ENCODE peak calls at places on chromosome 6, in nine cellular contexts. E is activated T-helper 9 cell treated with anti-CD3 and anti-CD28 coated beads, Interleukin-2, amount 50 U/mL, for 16 hours; S is AG09309; Q is endothelial cell; H is lower lobe of right lung; U is SW 1271; D is GM23338; V is ascending aorta; Z is psoas muscle. P is an unnamed sample.
A peak's percentile ranks its signal among the peaks of the same experiment; 100 is the strongest.

GRCh38 chr6:36320475-36320874 is 16.2 kb downstream of the BNIP5 start:
- DNase-seq in Q (no peak), H (no peak), Z (no peak), E (no peak), U (no peak), D (no peak), V (no peak), S (no peak), P (no peak)

GRCh38 chr6:4778086-4778485 is 1.9 kb downstream of the CDYL start:
- DNase-seq in U (no peak), D (no peak), S (no peak), Q (no peak), E (no peak), V (no peak), H (no peak), Z (no peak), P (no peak)

GRCh38 chr6:128632131-128632530 is 111.7 kb upstream of the PTPRK start:
- DNase-seq in U (no peak), V (no peak), Z (no peak), E (no peak), S (no peak), D (no peak), H (no peak), Q (no peak), P (no peak)

GRCh38 chr6:46903175-46903574 is 18.6 kb downstream of the ADGRF5 start:
- DNase-seq in S (no peak), D (peak; percentile 16), V (no peak), H (no peak), E (no peak), U (no peak), Q (no peak), Z (no peak), P (no peak)

GRCh38 chr6:12196326-12196936 is 93.7 kb upstream of the EDN1 start:
- DNase-seq in U (no peak), D (no peak), Z (no peak), V (no peak), Q (no peak), E (no peak), H (no peak), S (no peak), P (no peak)

GRCh38 chr6:9543649-9544048 is 871.2 kb downstream of the TFAP2A start:
- DNase-seq in E (no peak), Q (no peak), D (peak; percentile 23), U (no peak), Z (no peak), S (no peak), H (no peak), V (no peak), P (no peak)

GRCh38 chr6:143247586-143247985 is 186.9 kb downstream of the AIG1 start:
- DNase-seq in Q (no peak), S (no peak), E (no peak), H (no peak), U (no peak), V (no peak), Z (no peak), D (no peak), P (no peak)

GRCh38 chr6:111843347-111844147 is 29.7 kb downstream of the FYN start:
- DNase-seq in D (no peak), S (no peak), E (peak; percentile 38), H (no peak), U (no peak), Q (no peak), V (no peak), Z (no peak), P (no peak)

GRCh38 chr6:108619431-108620197 is 58.9 kb downstream of the FOXO3 start:
- DNase-seq in U (no peak), E (no peak), D (no peak), S (no peak), H (no peak), Q (no peak), Z (no peak), V (no peak), P (no peak)

GRCh38 chr6:6218246-6219085 is 102.0 kb downstream of the F13A1 start:
- DNase-seq in E (no peak), V (no peak), Z (peak; percentile 18), H (no peak), S (no peak), U (no peak), Q (no peak), D (no peak), P (no peak)

GRCh38 chr6:51049288-51049982 is 230.8 kb downstream of the TFAP2B start:
- DNase-seq in S (no peak), D (no peak), Z (no peak), V (no peak), Q (no peak), E (no peak), U (no peak), H (no peak), P (no peak)

GRCh38 chr6:100886078-100886477 is 4.9 kb upstream of the ASCC3 start:
- DNase-seq in U (no peak), D (peak; percentile 73), S (no peak), V (no peak), H (no peak), Z (no peak), E (no peak), Q (no peak), P (no peak)

GRCh38 chr6:140415266-140415665 is 1040.8 kb upstream of the CITED2 start:
- DNase-seq in Q (no peak), S (no peak), Z (no peak), H (no peak), V (no peak), E (no peak), U (no peak), D (peak; percentile 46), P (no peak)

GRCh38 chr6:40326689-40327404 is 260.3 kb downstream of the LRFN2 start:
- DNase-seq in D (no peak), Q (no peak), H (no peak), S (no peak), V (no peak), E (no peak), U (no peak), Z (no peak), P (no peak)

GRCh38 chr6:46584586-46584985 is 68.0 kb downstream of the CYP39A1 start:
- DNase-seq in D (no peak), Q (no peak), H (no peak), S (no peak), E (no peak), U (no peak), V (no peak), Z (no peak), P (no peak)

GRCh38 chr6:24659547-24659946 is 7.2 kb downstream of the TDP2 start:
- DNase-seq in D (peak; percentile 30), V (no peak), S (no peak), U (no peak), E (no peak), H (no peak), Z (no peak), Q (no peak), P (no peak)

GRCh38 chr6:35483490-35483889 is 13.4 kb downstream of the TEAD3 start:
- DNase-seq in Z (no peak), S (no peak), D (no peak), E (no peak), H (no peak), Q (no peak), V (no peak), U (no peak), P (no peak)

GRCh38 chr6:34568829-34569228 is 12.7 kb upstream of the SPDEF start:
- DNase-seq in Q (no peak), H (no peak), D (no peak), V (no peak), U (no peak), S (no peak), E (no peak), Z (no peak), P (no peak)

GRCh38 chr6:157116420-157116819 is 206.9 kb downstream of the TMEM242 start:
- DNase-seq in H (no peak), S (no peak), V (no peak), U (no peak), Q (no peak), E (no peak), Z (no peak), D (no peak), P (no peak)

GRCh38 chr6:48714286-48715049 is 603.5 kb upstream of the PTCHD4 start:
- DNase-seq in E (no peak), U (no peak), S (no peak), Q (no peak), D (no peak), V (no peak), H (no peak), Z (no peak), P (no peak)

GRCh38 chr6:169426611-169427010 is 173.0 kb upstream of the THBS2 start:
- DNase-seq in V (no peak), D (no peak), S (no peak), Z (no peak), H (no peak), Q (no peak), E (no peak), U (no peak), P (no peak)

GRCh38 chr6:110036408-110037302 is 58.5 kb downstream of the GPR6 start:
- DNase-seq in H (no peak), S (no peak), Q (no peak), Z (no peak), V (no peak), D (no peak), E (no peak), U (no peak), P (no peak)

GRCh38 chr6:5025911-5026819 is 22.3 kb upstream of the RPP40 start:
- DNase-seq in Z (peak; percentile 48), H (peak; percentile 62), U (no peak), V (no peak), D (peak; percentile 84), S (no peak), E (no peak), Q (peak; percentile 63), P (no peak)

GRCh38 chr6:130050230-130050629 is 31.8 kb downstream of the L3MBTL3 start:
- DNase-seq in Q (no peak), D (no peak), U (no peak), Z (no peak), E (no peak), H (no peak), V (no peak), S (peak; percentile 59), P (no peak)

GRCh38 chr6:1678966-1679690 is 69.4 kb downstream of the FOXC1 start:
- DNase-seq in E (no peak), D (no peak), Z (peak; percentile 48), S (no peak), U (no peak), Q (no peak), V (no peak), H (no peak), P (no peak)

GRCh38 chr6:28774292-28775051 is 149.3 kb downstream of the TRIM27 start:
- DNase-seq in D (no peak), V (no peak), Z (no peak), Q (no peak), E (no peak), S (no peak), H (no peak), U (no peak), P (no peak)